ENCODE peak calls at places on chromosomes 13 and 19, in ten cellular contexts. One of them, this sample, is unnamed.

GRCh38 chr19:35344511-35345031 is 3.1 kb upstream of the FFAR1 start:
- DNase-seq in sciatic nerve: peak
- DNase-seq in amniotic epithelial cell: no peak
- DNase-seq in M059J: no peak
- DNase-seq in NCI-H1417: no peak
- DNase-seq in gastrocnemius medialis: no peak
- DNase-seq in lung: no peak
- DNase-seq in EL: no peak
- DNase-seq in activated gamma-delta T cell treated with Interleukin-2 at 50 U/mL for 16 hours: no peak
- DNase-seq in lower leg skin: peak
- DNase-seq in this sample: no peak

GRCh38 chr13:44930280-44930679 is 59.0 kb downstream of the NUFIP1 start:
- DNase-seq in activated gamma-delta T cell treated with Interleukin-2 at 50 U/mL for 16 hours: no peak
- DNase-seq in M059J: no peak
- DNase-seq in amniotic epithelial cell: no peak
- DNase-seq in NCI-H1417: no peak
- DNase-seq in EL: no peak
- DNase-seq in lung: no peak
- DNase-seq in gastrocnemius medialis: no peak
- DNase-seq in lower leg skin: no peak
- DNase-seq in sciatic nerve: no peak
- DNase-seq in this sample: no peak

GRCh38 chr19:40443930-40444180 is 280 bp downstream of the SERTAD3 start:
- DNase-seq in lower leg skin: no peak
- DNase-seq in gastrocnemius medialis: no peak
- DNase-seq in EL: peak
- DNase-seq in sciatic nerve: no peak
- DNase-seq in amniotic epithelial cell: peak
- DNase-seq in activated gamma-delta T cell treated with Interleukin-2 at 50 U/mL for 16 hours: no peak
- DNase-seq in lung: no peak
- DNase-seq in NCI-H1417: no peak
- DNase-seq in M059J: no peak
- DNase-seq in this sample: no peak

GRCh38 chr13:114314074-114314912 is at the start of gene CHAMP1:
- DNase-seq in activated gamma-delta T cell treated with Interleukin-2 at 50 U/mL for 16 hours: peak
- DNase-seq in NCI-H1417: peak
- DNase-seq in amniotic epithelial cell: peak
- DNase-seq in gastrocnemius medialis: peak
- DNase-seq in lung: peak
- DNase-seq in M059J: peak
- DNase-seq in lower leg skin: peak
- DNase-seq in EL: peak
- DNase-seq in sciatic nerve: peak
- DNase-seq in this sample: peak

GRCh38 chr19:41799444-41800000 is 3.1 kb downstream of the CEACAM3 start:
- DNase-seq in lung: peak
- DNase-seq in sciatic nerve: no peak
- DNase-seq in M059J: no peak
- DNase-seq in gastrocnemius medialis: no peak
- DNase-seq in NCI-H1417: no peak
- DNase-seq in amniotic epithelial cell: no peak
- DNase-seq in activated gamma-delta T cell treated with Interleukin-2 at 50 U/mL for 16 hours: no peak
- DNase-seq in EL: no peak
- DNase-seq in lower leg skin: no peak
- DNase-seq in this sample: no peak

GRCh38 chr13:101945435-101945834 is 456.4 kb downstream of the FGF14 start:
- DNase-seq in lung: no peak
- DNase-seq in M059J: no peak
- DNase-seq in NCI-H1417: no peak
- DNase-seq in EL: no peak
- DNase-seq in gastrocnemius medialis: no peak
- DNase-seq in amniotic epithelial cell: no peak
- DNase-seq in activated gamma-delta T cell treated with Interleukin-2 at 50 U/mL for 16 hours: no peak
- DNase-seq in lower leg skin: no peak
- DNase-seq in sciatic nerve: no peak
- DNase-seq in this sample: no peak

GRCh38 chr19:47436712-47437401 is 17.5 kb upstream of the MEIS3 start:
- DNase-seq in lung: peak
- DNase-seq in M059J: peak
- DNase-seq in sciatic nerve: peak
- DNase-seq in EL: peak
- DNase-seq in amniotic epithelial cell: no peak
- DNase-seq in lower leg skin: peak
- DNase-seq in NCI-H1417: peak
- DNase-seq in gastrocnemius medialis: peak
- DNase-seq in activated gamma-delta T cell treated with Interleukin-2 at 50 U/mL for 16 hours: peak
- DNase-seq in this sample: peak

GRCh38 chr19:47607564-47608073 is 1.3 kb upstream of the BICRA start:
- DNase-seq in M059J: no peak
- DNase-seq in amniotic epithelial cell: no peak
- DNase-seq in sciatic nerve: no peak
- DNase-seq in lung: no peak
- DNase-seq in activated gamma-delta T cell treated with Interleukin-2 at 50 U/mL for 16 hours: no peak
- DNase-seq in EL: no peak
- DNase-seq in gastrocnemius medialis: no peak
- DNase-seq in lower leg skin: no peak
- DNase-seq in NCI-H1417: no peak
- DNase-seq in this sample: no peak

GRCh38 chr13:72341904-72342303 is 385.5 kb downstream of the MZT1 start:
- DNase-seq in amniotic epithelial cell: no peak
- DNase-seq in M059J: no peak
- DNase-seq in lung: no peak
- DNase-seq in gastrocnemius medialis: no peak
- DNase-seq in NCI-H1417: no peak
- DNase-seq in activated gamma-delta T cell treated with Interleukin-2 at 50 U/mL for 16 hours: no peak
- DNase-seq in EL: no peak
- DNase-seq in sciatic nerve: no peak
- DNase-seq in lower leg skin: no peak
- DNase-seq in this sample: no peak

GRCh38 chr13:36718686-36719085 is 44.9 kb downstream of the SERTM1 start:
- DNase-seq in EL: no peak
- DNase-seq in NCI-H1417: no peak
- DNase-seq in amniotic epithelial cell: peak
- DNase-seq in M059J: no peak
- DNase-seq in lower leg skin: no peak
- DNase-seq in lung: no peak
- DNase-seq in activated gamma-delta T cell treated with Interleukin-2 at 50 U/mL for 16 hours: no peak
- DNase-seq in sciatic nerve: no peak
- DNase-seq in gastrocnemius medialis: no peak
- DNase-seq in this sample: no peak

GRCh38 chr19:47415953-47416666 is 3.2 kb downstream of the MEIS3 start:
- DNase-seq in EL: no peak
- DNase-seq in NCI-H1417: no peak
- DNase-seq in activated gamma-delta T cell treated with Interleukin-2 at 50 U/mL for 16 hours: no peak
- DNase-seq in amniotic epithelial cell: no peak
- DNase-seq in M059J: no peak
- DNase-seq in lung: no peak
- DNase-seq in lower leg skin: no peak
- DNase-seq in gastrocnemius medialis: no peak
- DNase-seq in sciatic nerve: no peak
- DNase-seq in this sample: no peak

GRCh38 chr19:45283443-45284033 is 32.5 kb downstream of the MARK4 start:
- DNase-seq in activated gamma-delta T cell treated with Interleukin-2 at 50 U/mL for 16 hours: no peak
- DNase-seq in gastrocnemius medialis: no peak
- DNase-seq in EL: no peak
- DNase-seq in M059J: no peak
- DNase-seq in amniotic epithelial cell: no peak
- DNase-seq in lung: no peak
- DNase-seq in lower leg skin: no peak
- DNase-seq in sciatic nerve: no peak
- DNase-seq in NCI-H1417: no peak
- DNase-seq in this sample: peak

GRCh38 chr13:99564389-99564788 is 63.1 kb downstream of the TM9SF2 start:
- DNase-seq in M059J: no peak
- DNase-seq in activated gamma-delta T cell treated with Interleukin-2 at 50 U/mL for 16 hours: no peak
- DNase-seq in gastrocnemius medialis: no peak
- DNase-seq in EL: no peak
- DNase-seq in lung: no peak
- DNase-seq in NCI-H1417: no peak
- DNase-seq in sciatic nerve: no peak
- DNase-seq in lower leg skin: no peak
- DNase-seq in amniotic epithelial cell: no peak
- DNase-seq in this sample: no peak